ENCODE peak calls at places on chromosomes 13 and 19, in nine cellular contexts. Z, N, T, G, E, R, X, C and W are unnamed samples.

GRCh38 chr19:49664171-49665070 is 1.2 kb downstream of the IRF3 start:
- DNase-seq in X (peak; percentile 80), Z (peak; percentile 93), T (peak; percentile 38), E (no peak), C (no peak), G (peak; percentile 96), N (peak; percentile 89), R (peak; percentile 83), W (peak; percentile 69)

GRCh38 chr19:33394723-33395560 is 21.4 kb downstream of the CEBPG start:
- DNase-seq in C (no peak), X (no peak), G (no peak), N (no peak), E (no peak), Z (no peak), R (no peak), T (no peak), W (peak; percentile 27)

GRCh38 chr19:5947435-5947834 is 30.5 kb downstream of the RANBP3 start:
- DNase-seq in Z (no peak), R (peak; percentile 86), X (peak; percentile 88), G (no peak), C (no peak), E (no peak), N (no peak), T (no peak), W (peak; percentile 76)

GRCh38 chr19:35986664-35987570 is 8.1 kb upstream of the SDHAF1 start:
- DNase-seq in T (no peak), R (no peak), Z (peak; percentile 76), G (no peak), E (no peak), N (peak; percentile 58), C (no peak), X (no peak), W (no peak)

GRCh38 chr13:76917096-76917495 is 30.9 kb upstream of the KCTD12 start:
- DNase-seq in E (no peak), G (peak; percentile 20), Z (no peak), T (no peak), N (no peak), R (peak; percentile 71), C (no peak), X (peak; percentile 59), W (peak; percentile 67)

GRCh38 chr19:43667524-43668405 is 2.2 kb downstream of the PLAUR start:
- DNase-seq in X (peak; percentile 26), C (no peak), G (no peak), R (peak; percentile 23), E (no peak), Z (peak; percentile 16), N (no peak), T (no peak), W (peak; percentile 10)

GRCh38 chr19:15790096-15790495 is 2.6 kb downstream of the OR10H5 start:
- DNase-seq in N (no peak), E (no peak), R (no peak), G (peak; percentile 13), Z (no peak), X (no peak), C (no peak), T (no peak), W (no peak)

GRCh38 chr19:1173160-1173844 is 766 bp downstream of the SBNO2 start:
- DNase-seq in C (no peak), T (no peak), G (no peak), Z (peak; percentile 46), R (no peak), X (no peak), N (peak; percentile 50), E (no peak), W (no peak)

GRCh38 chr13:30049692-30050091 is 199.3 kb upstream of the UBL3 start:
- DNase-seq in T (no peak), R (no peak), E (no peak), X (no peak), N (no peak), G (peak; percentile 78), C (no peak), Z (no peak), W (no peak)

GRCh38 chr13:60572003-60572792 is 175.2 kb downstream of the TDRD3 start:
- DNase-seq in X (peak; percentile 45), N (peak; percentile 92), Z (peak; percentile 20), G (peak; percentile 88), T (no peak), R (peak; percentile 35), C (peak; percentile 5), E (peak; percentile 25), W (peak; percentile 42)

GRCh38 chr13:100274942-100275506 is 186.1 kb downstream of the PCCA start:
- DNase-seq in G (peak; percentile 26), N (no peak), R (no peak), C (no peak), Z (no peak), X (no peak), T (peak; percentile 60), E (no peak), W (no peak)

GRCh38 chr13:76828316-76828741 is 57.9 kb downstream of the KCTD12 start:
- DNase-seq in C (no peak), G (peak; percentile 59), N (no peak), X (no peak), R (no peak), E (no peak), Z (no peak), T (no peak), W (peak; percentile 23)

GRCh38 chr13:111517641-111518010 is 197.2 kb downstream of the TEX29 start:
- DNase-seq in E (no peak), X (no peak), N (no peak), C (no peak), G (no peak), Z (no peak), R (no peak), T (no peak), W (no peak)

GRCh38 chr19:5050016-5050656 is 81.2 kb downstream of the KDM4B start:
- DNase-seq in X (no peak), E (no peak), Z (no peak), T (no peak), N (peak; percentile 65), C (no peak), R (no peak), G (no peak), W (no peak)

GRCh38 chr19:5436101-5436947 is 18.9 kb upstream of the ZNRF4 start:
- DNase-seq in C (peak; percentile 12), X (peak; percentile 78), N (peak; percentile 88), E (no peak), G (no peak), T (no peak), R (peak; percentile 41), Z (peak; percentile 95), W (peak; percentile 78)

GRCh38 chr13:49026851-49027250 is 51.1 kb downstream of the FNDC3A start:
- DNase-seq in C (no peak), E (no peak), T (no peak), X (no peak), Z (no peak), R (peak; percentile 7), G (no peak), N (no peak), W (peak; percentile 2)

GRCh38 chr13:49869514-49869913 is 66.6 kb downstream of the SPRYD7 start:
- DNase-seq in Z (peak; percentile 57), N (peak; percentile 21), X (peak; percentile 52), T (no peak), C (no peak), E (peak; percentile 9), G (no peak), R (peak; percentile 57), W (peak; percentile 8)

GRCh38 chr13:37617162-37617561 is 18.6 kb upstream of the POSTN start:
- DNase-seq in C (peak; percentile 91), T (peak; percentile 94), N (peak; percentile 69), E (peak; percentile 33), X (peak; percentile 85), R (peak; percentile 90), G (peak; percentile 28), Z (no peak), W (peak; percentile 98)

GRCh38 chr13:41549491-41549890 is 92.1 kb downstream of the RGCC start:
- DNase-seq in R (no peak), Z (no peak), N (no peak), T (no peak), E (no peak), X (no peak), G (no peak), C (no peak), W (no peak)

GRCh38 chr13:41550239-41550638 is 92.9 kb downstream of the RGCC start:
- DNase-seq in E (no peak), Z (no peak), X (no peak), N (no peak), R (no peak), G (no peak), C (no peak), T (no peak), W (no peak)

GRCh38 chr13:41554626-41555386 is 97.5 kb downstream of the RGCC start:
- DNase-seq in N (no peak), R (no peak), T (no peak), C (no peak), Z (no peak), X (no peak), E (no peak), G (no peak), W (no peak)

GRCh38 chr13:41554180-41554579 is 96.8 kb downstream of the RGCC start:
- DNase-seq in R (no peak), N (no peak), E (no peak), Z (no peak), X (no peak), T (no peak), G (no peak), C (no peak), W (no peak)

DNA sequence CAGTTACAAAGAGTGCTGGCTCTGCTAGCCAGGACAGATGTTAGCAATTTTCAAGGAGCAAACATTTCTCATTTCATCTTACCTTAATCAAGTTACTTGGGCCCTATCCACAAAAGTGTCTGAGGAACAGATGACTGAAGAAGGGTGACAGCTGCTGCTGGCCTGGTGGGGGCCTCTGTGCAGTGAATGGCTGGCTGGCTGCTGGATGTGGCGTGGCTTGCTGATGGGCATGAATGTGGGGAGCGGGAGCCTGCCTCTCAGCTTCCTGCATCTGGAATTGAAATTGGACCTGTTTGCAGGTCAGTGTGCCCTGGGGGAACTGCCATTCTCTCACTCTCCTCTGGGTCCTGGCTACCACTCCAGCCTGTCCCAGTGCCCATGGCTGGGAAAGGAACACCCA is 94.7 kb downstream of the RGCC start:
- DNase-seq in R (no peak), G (no peak), Z (no peak), N (no peak), E (no peak), T (no peak), C (no peak), X (no peak), W (no peak)
- TF ChIP-seq CTCF in R (no peak), G (no peak), Z (no peak), N (no peak), E (no peak), T (no peak), C (no peak), X (no peak), W (no peak)

GRCh38 chr13:26047040-26047439 is 4.8 kb downstream of the SHISA2 start:
- DNase-seq in G (no peak), N (no peak), Z (no peak), R (no peak), C (no peak), X (no peak), E (no peak), T (no peak), W (no peak)
- H3K4me3 ChIP-seq in G (no peak overlapping the region), N (no peak overlapping the region), Z (peak overlapping the region; percentile 99), R (no peak overlapping the region), C (no peak overlapping the region), X (no peak overlapping the region), E (no peak overlapping the region), T (no peak overlapping the region), W (no peak overlapping the region)

GRCh38 chr19:17409990-17410389 is 4.6 kb upstream of the BST2 start:
- DNase-seq in N (no peak), T (no peak), R (peak; percentile 39), Z (no peak), C (no peak), E (no peak), G (no peak), X (peak; percentile 29), W (peak; percentile 37)
- TF ChIP-seq CTCF in N (no peak), T (no peak), R (no peak), Z (no peak), C (no peak), E (no peak), G (no peak), X (no peak), W (no peak)

GRCh38 chr19:46528601-46529447 is 33.2 kb upstream of the PNMA8B start:
- DNase-seq in Z (no peak), X (no peak), N (no peak), T (no peak), C (no peak), G (no peak), E (no peak), R (no peak), W (no peak)
- H3K4me3 ChIP-seq in Z (no peak overlapping the region), X (no peak overlapping the region), N (no peak overlapping the region), T (no peak overlapping the region), C (no peak overlapping the region), G (no peak overlapping the region), E (no peak overlapping the region), R (no peak overlapping the region), W (no peak overlapping the region)